ENCODE peak calls at places on chromosome 9, in six cellular contexts. K, O, N, X, A and T are unnamed samples.
A peak's percentile ranks its signal among the peaks of the same experiment; 100 is the strongest.

GRCh38 chr9:115591584-115591984 is 473.6 kb upstream of the TNC start:
- DNase-seq in K (peak; percentile 7), O (peak; percentile 18), N (no peak), X (peak; percentile 45), A (peak; percentile 76), T (peak; percentile 72)

GRCh38 chr9:127258884-127259471 is 5.6 kb upstream of the GARNL3 start:
- DNase-seq in K (no peak), O (no peak), N (no peak), X (no peak), A (no peak), T (no peak)

GRCh38 chr9:69174645-69175487 is 789 bp downstream of the TJP2 start:
- DNase-seq in K (peak; percentile 70), O (no peak), N (peak; percentile 19), X (peak; percentile 18), A (peak; percentile 32), T (no peak)

GRCh38 chr9:69431203-69431602 is 106.2 kb downstream of the ENTREP1 start:
- DNase-seq in K (no peak), O (no peak), N (no peak), X (no peak), A (no peak), T (no peak)

GRCh38 chr9:18989865-18990264 is 43.1 kb downstream of the SAXO1 start:
- DNase-seq in K (no peak), O (no peak), N (no peak), X (no peak), A (no peak), T (no peak)

GRCh38 chr9:81814794-81815464 is 113.3 kb upstream of the SPATA31D4 start:
- DNase-seq in K (no peak), O (no peak), N (no peak), X (peak; percentile 52), A (peak; percentile 37), T (no peak)

GRCh38 chr9:32866292-32866691 is 83.0 kb downstream of the TMEM215 start:
- DNase-seq in K (no peak), O (no peak), N (no peak), X (no peak), A (no peak), T (no peak)

GRCh38 chr9:76629205-76629990 is 134.8 kb upstream of the PCA3 start:
- DNase-seq in K (no peak), O (no peak), N (no peak), X (no peak), A (no peak), T (no peak)

GRCh38 chr9:99411068-99411467 is 189.0 kb downstream of the SEC61B start:
- DNase-seq in K (no peak), O (no peak), N (no peak), X (no peak), A (peak; percentile 26), T (no peak)

GRCh38 chr9:125748511-125749099 is 1.4 kb downstream of the PBX3 start:
- DNase-seq in K (peak; percentile 30), O (no peak), N (no peak), X (no peak), A (no peak), T (no peak)

GRCh38 chr9:84937086-84937670 is 267.6 kb downstream of the NTRK2 start:
- DNase-seq in K (no peak), O (no peak), N (no peak), X (no peak), A (no peak), T (no peak)

GRCh38 chr9:3696368-3696767 is 170.6 kb upstream of the RFX3 start:
- DNase-seq in K (no peak), O (no peak), N (no peak), X (no peak), A (no peak), T (no peak)

GRCh38 chr9:129362287-129363098 is 184.4 kb upstream of the IER5L start:
- DNase-seq in K (no peak), O (no peak), N (no peak), X (peak; percentile 29), A (peak; percentile 70), T (no peak)

GRCh38 chr9:130895481-130896232 is 955 bp downstream of the QRFP start:
- DNase-seq in K (no peak), O (no peak), N (no peak), X (no peak), A (no peak), T (no peak)

GRCh38 chr9:128136816-128137793 is 9.6 kb upstream of the PTGES2 start:
- DNase-seq in K (no peak), O (no peak), N (no peak), X (no peak), A (no peak), T (no peak)

GRCh38 chr9:35686222-35687203 is 3.2 kb downstream of the TPM2 start:
- DNase-seq in K (no peak), O (no peak), N (no peak), X (peak; percentile 80), A (no peak), T (no peak)

GRCh38 chr9:89749500-89750116 is 144.8 kb downstream of the GADD45G start:
- DNase-seq in K (no peak), O (no peak), N (no peak), X (no peak), A (no peak), T (no peak)

GRCh38 chr9:70902171-70902570 is 219.2 kb downstream of the TRPM3 start:
- DNase-seq in K (no peak), O (no peak), N (no peak), X (no peak), A (no peak), T (no peak)

GRCh38 chr9:26324787-26325186 is 567.8 kb downstream of the CAAP1 start:
- DNase-seq in K (no peak), O (no peak), N (no peak), X (no peak), A (no peak), T (no peak)

GRCh38 chr9:101486693-101487442 is 46.8 kb upstream of the RNF20 start:
- DNase-seq in K (peak; percentile 6), O (no peak), N (no peak), X (no peak), A (peak; percentile 67), T (peak; percentile 81)

DNA sequence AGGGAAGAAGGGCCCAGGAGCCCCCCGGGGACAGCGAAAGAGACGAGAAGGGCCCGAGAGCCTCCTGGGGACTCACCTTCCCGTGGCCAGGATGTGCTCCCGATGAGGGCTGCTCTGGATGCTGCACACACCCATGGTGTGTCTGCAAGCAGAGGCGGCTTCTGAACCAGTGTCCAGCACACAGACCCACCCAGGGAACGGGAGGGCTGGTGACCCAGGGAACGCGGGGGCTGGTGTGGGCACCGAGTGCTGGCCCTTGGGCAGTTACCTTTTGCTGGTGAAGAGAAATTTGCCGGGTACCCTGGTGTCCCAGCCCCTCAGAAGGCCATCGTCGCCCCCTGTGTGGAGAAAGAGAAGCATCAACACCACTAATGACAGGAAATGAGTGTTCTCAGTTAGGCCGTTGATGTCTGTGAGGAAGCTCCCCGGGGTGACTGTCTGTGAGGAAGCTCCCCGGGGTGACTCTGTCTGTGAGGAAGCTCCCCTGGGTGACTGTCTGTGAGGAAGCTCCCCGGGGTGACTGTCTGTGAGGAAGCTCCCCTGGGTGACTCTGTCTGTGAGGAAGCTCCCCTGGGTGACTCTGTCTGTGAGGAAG is 13.2 kb downstream of the MRPL41 start:
- DNase-seq in K (no peak), O (no peak), N (no peak), X (no peak), A (no peak), T (no peak)
- TF ChIP-seq CTCF in K (no peak), O (no peak), N (no peak), X (no peak), A (no peak), T (no peak)

GRCh38 chr9:113580954-113581311 is 117.4 kb downstream of the RGS3 start:
- DNase-seq in K (no peak), O (no peak), N (no peak), X (peak; percentile 16), A (no peak), T (no peak)

GRCh38 chr9:113581865-113582697 is 118.6 kb downstream of the RGS3 start:
- DNase-seq in K (peak; percentile 90), O (peak; percentile 51), N (peak; percentile 72), X (peak; percentile 99), A (no peak), T (no peak)

GRCh38 chr9:113579270-113580040 is 115.9 kb downstream of the RGS3 start:
- DNase-seq in K (no peak), O (peak; percentile 26), N (no peak), X (peak; percentile 91), A (no peak), T (no peak)

GRCh38 chr9:113578877-113579269 is 115.3 kb downstream of the RGS3 start:
- DNase-seq in K (peak; percentile 83), O (no peak), N (peak; percentile 68), X (peak; percentile 90), A (no peak), T (no peak)

DNA sequence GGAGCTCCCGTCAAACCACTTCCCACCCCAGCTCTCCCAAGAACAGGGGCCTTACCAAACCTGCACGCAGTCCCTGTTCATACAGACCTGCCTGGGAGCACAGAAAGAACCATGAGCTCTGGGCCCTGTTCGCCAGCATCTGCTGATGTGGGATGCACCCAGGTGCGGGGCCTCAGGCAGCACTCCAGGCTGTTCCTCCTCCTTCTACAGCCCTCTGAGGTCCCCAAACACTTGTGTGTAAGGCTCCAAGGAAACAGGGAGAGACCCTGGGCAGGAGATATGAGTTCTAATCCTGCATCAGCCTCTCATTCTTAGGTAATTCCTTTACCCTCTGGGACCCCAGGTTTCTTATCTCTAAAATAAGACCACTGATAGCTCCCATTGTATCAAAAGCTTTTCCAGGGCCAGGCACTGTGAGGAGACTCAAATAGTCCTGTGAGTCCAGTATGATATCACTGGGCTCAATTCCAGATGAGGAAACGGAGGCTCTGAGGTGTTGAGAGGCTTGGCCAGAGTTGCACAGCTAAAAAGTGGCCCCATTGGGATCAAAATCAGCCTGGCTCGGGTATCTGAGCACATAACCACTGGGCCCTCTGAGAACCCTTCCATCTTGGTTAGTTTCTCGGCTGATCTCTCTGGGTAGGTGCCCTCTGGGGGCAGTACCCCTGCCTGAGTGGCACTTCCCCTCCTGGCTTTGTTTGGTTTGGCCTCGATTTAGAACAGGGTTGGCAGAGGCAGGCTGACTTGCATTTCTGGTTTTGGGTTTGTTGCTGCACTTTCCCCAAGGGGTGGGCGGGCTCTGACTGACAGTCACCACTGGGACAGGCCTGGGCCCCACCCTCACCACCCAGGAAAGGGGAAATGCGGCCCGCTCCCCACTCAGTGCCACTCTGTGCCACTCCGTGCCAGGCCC is 116.8 kb downstream of the RGS3 start:
- DNase-seq in K (no peak), O (peak; percentile 53), N (peak; percentile 73), X (peak; percentile 58), A (no peak), T (no peak)
- TF ChIP-seq CTCF in K (no peak), O (no peak), N (no peak), X (no peak), A (no peak), T (no peak)

GRCh38 chr9:80285325-80285724 is 713.6 kb downstream of the TLE4 start:
- DNase-seq in K (no peak), O (no peak), N (no peak), X (no peak), A (peak; percentile 36), T (no peak)
- TF ChIP-seq CTCF in K (no peak), O (peak; percentile 17), N (no peak), X (peak; percentile 38), A (peak; percentile 45), T (peak; percentile 37)

GRCh38 chr9:103881419-103881818 is 212.7 kb upstream of the SMC2 start:
- DNase-seq in K (no peak), O (no peak), N (no peak), X (no peak), A (no peak), T (no peak)
- TF ChIP-seq CTCF in K (no peak), O (no peak), N (no peak), X (no peak), A (no peak), T (peak; percentile 52)

GRCh38 chr9:1434082-1434481 is 383.9 kb downstream of the DMRT2 start:
- DNase-seq in K (no peak), O (no peak), N (no peak), X (no peak), A (no peak), T (no peak)
- TF ChIP-seq CTCF in K (no peak), O (no peak), N (no peak), X (peak; percentile 33), A (peak; percentile 10), T (peak; percentile 54)

GRCh38 chr9:117415584-117415937 is 704 bp upstream of the ASTN2 start:
- DNase-seq in K (no peak), O (no peak), N (no peak), X (no peak), A (peak; percentile 42), T (no peak)
- TF ChIP-seq CTCF in K (no peak), O (no peak), N (no peak), X (no peak), A (peak; percentile 25), T (peak; percentile 25)